ENCODE peak calls at places on chromosomes 12 and 14, in nine cellular contexts. K is B cell; Y is fibroblast of pulmonary artery; X is left lobe of liver; O is GM23338; J is HEK293T; M is COR-L47; V is GM19239; R is stimulated activated naive CD4-positive, alpha-beta T cell. P is an unnamed sample.

GRCh38 chr12:70443274-70443673 is 77.2 kb downstream of the KCNMB4 start:
- DNase-seq in Y (peak; percentile 44), O (no peak), V (no peak), X (no peak), M (no peak), J (no peak), K (no peak), R (no peak), P (no peak)

GRCh38 chr14:71472281-71472960 is 459.8 kb upstream of the RGS6 start:
- DNase-seq in O (no peak), Y (no peak), X (no peak), K (no peak), J (no peak), M (no peak), V (no peak), R (no peak), P (no peak)

GRCh38 chr12:131094831-131095805 is 141.4 kb downstream of the ADGRD1 start:
- DNase-seq in Y (no peak), X (no peak), M (no peak), O (no peak), V (no peak), J (no peak), K (peak; percentile 25), R (no peak), P (no peak)

GRCh38 chr12:106112094-106112822 is 26.5 kb downstream of the NUAK1 start:
- DNase-seq in Y (peak; percentile 63), K (no peak), V (no peak), X (no peak), J (no peak), O (no peak), M (no peak), R (no peak), P (no peak)

GRCh38 chr14:74562515-74563232 is 49.4 kb downstream of the LTBP2 start:
- DNase-seq in V (no peak), J (peak; percentile 47), Y (no peak), R (no peak), M (no peak), K (no peak), O (peak; percentile 68), X (no peak), P (no peak)

GRCh38 chr12:81257952-81258551 is 180.2 kb downstream of the ACSS3 start:
- DNase-seq in O (peak; percentile 81), Y (peak; percentile 71), X (no peak), K (no peak), R (no peak), J (peak; percentile 17), M (peak; percentile 69), V (no peak), P (peak; percentile 79)

GRCh38 chr12:79547735-79548347 is 142.9 kb downstream of the PAWR start:
- DNase-seq in O (peak; percentile 85), J (peak; percentile 57), M (peak; percentile 39), R (no peak), Y (peak; percentile 79), V (peak; percentile 26), K (no peak), X (no peak), P (peak; percentile 75)

GRCh38 chr12:52045794-52046199 is 5.4 kb upstream of the NR4A1 start:
- DNase-seq in J (no peak), Y (no peak), X (no peak), K (no peak), O (no peak), M (no peak), R (no peak), V (no peak), P (no peak)

GRCh38 chr12:68958337-68958736 is 25.4 kb upstream of the CPM start:
- DNase-seq in Y (no peak), R (no peak), O (no peak), X (no peak), M (no peak), J (no peak), V (peak; percentile 15), K (no peak), P (no peak)

GRCh38 chr12:124311292-124312109 is 16.6 kb downstream of the RFLNA start:
- DNase-seq in M (no peak), J (no peak), K (no peak), O (peak; percentile 35), V (no peak), X (no peak), R (no peak), Y (no peak), P (peak; percentile 43)

GRCh38 chr12:49539406-49540228 is 787 bp downstream of the KCNH3 start:
- DNase-seq in R (no peak), X (no peak), J (no peak), V (no peak), O (no peak), M (no peak), K (no peak), Y (no peak), P (no peak)

P was measured in SK-MEL-5.